ENCODE peak calls at places on chromosomes 16 and 17, in eight cellular contexts. F is neural progenitor cell, D is IMR-90, A is H1, U is SK-N-SH, N is HCT116, J is mesendoderm, X is NT2/D1. P is an unnamed sample.

GRCh38 chr16:30948087-30948955 is 547 bp upstream of the ORAI3 start:
- DNase-seq in N (peak; percentile 92), X (peak; percentile 99), F (peak; percentile 100), J (peak; percentile 100), D (peak; percentile 96), A (peak; percentile 98), U (peak; percentile 95), P (peak; percentile 100)

GRCh38 chr16:50360779-50361178 is 8.0 kb downstream of the BRD7 start:
- DNase-seq in A (no peak), D (no peak), X (no peak), U (no peak), F (no peak), J (peak; percentile 18), N (no peak), P (no peak)

GRCh38 chr17:42050360-42051012 is at the start of gene C17orf113:
- DNase-seq in X (no peak), A (peak; percentile 76), F (peak; percentile 88), J (peak; percentile 68), N (no peak), U (peak; percentile 94), D (no peak), P (peak; percentile 91)

GRCh38 chr16:19760336-19761060 is 42.4 kb downstream of the IQCK start:
- DNase-seq in D (no peak), F (no peak), N (no peak), J (no peak), X (no peak), U (no peak), A (no peak), P (no peak)

GRCh38 chr16:74896389-74897370 is 88.2 kb downstream of the WDR59 start:
- DNase-seq in U (no peak), J (no peak), D (peak; percentile 62), F (no peak), N (peak; percentile 27), A (no peak), X (no peak), P (no peak)

GRCh38 chr17:50884354-50885311 is 18.5 kb upstream of the TOB1 start:
- DNase-seq in X (no peak), F (no peak), U (no peak), A (no peak), N (no peak), D (no peak), J (peak; percentile 94), P (peak; percentile 86)

GRCh38 chr17:8976638-8977037 is 11.1 kb upstream of the PIK3R5 start:
- DNase-seq in J (no peak), D (no peak), A (no peak), F (no peak), U (no peak), N (no peak), X (no peak), P (no peak)

GRCh38 chr17:71023631-71024030 is 854.3 kb downstream of the KCNJ2 start:
- DNase-seq in F (peak; percentile 22), X (no peak), D (no peak), J (no peak), A (no peak), N (no peak), U (peak; percentile 68), P (no peak)

GRCh38 chr16:49011807-49012345 is 269.8 kb downstream of the CBLN1 start:
- DNase-seq in N (no peak), U (no peak), D (no peak), X (no peak), A (peak; percentile 31), F (peak; percentile 39), J (peak; percentile 86), P (peak; percentile 74)

GRCh38 chr17:41167561-41167960 is 460 bp downstream of the KRTAP4-3 start:
- DNase-seq in A (no peak), N (no peak), D (no peak), J (peak; percentile 10), F (peak; percentile 30), X (no peak), U (no peak), P (no peak)

GRCh38 chr17:4436846-4437245 is 3.1 kb downstream of the SPNS3 start:
- DNase-seq in N (no peak), J (no peak), X (no peak), A (no peak), D (no peak), U (no peak), F (no peak), P (no peak)

GRCh38 chr16:89936034-89936433 is 12.5 kb upstream of the DEF8 start:
- DNase-seq in F (no peak), J (no peak), U (no peak), A (no peak), X (no peak), D (no peak), N (no peak), P (no peak)

GRCh38 chr16:89938636-89938885 is 10.0 kb upstream of the DEF8 start:
- DNase-seq in D (no peak), U (no peak), J (no peak), X (no peak), A (no peak), F (no peak), N (no peak), P (no peak)

GRCh38 chr16:89936981-89937380 is 11.6 kb upstream of the DEF8 start:
- DNase-seq in J (no peak), D (no peak), N (no peak), F (no peak), U (no peak), A (no peak), X (no peak), P (no peak)

GRCh38 chr16:89934611-89935553 is 11.7 kb downstream of the TUBB3 start:
- DNase-seq in F (no peak), N (no peak), D (no peak), A (no peak), X (no peak), U (no peak), J (no peak), P (peak; percentile 34)

DNA sequence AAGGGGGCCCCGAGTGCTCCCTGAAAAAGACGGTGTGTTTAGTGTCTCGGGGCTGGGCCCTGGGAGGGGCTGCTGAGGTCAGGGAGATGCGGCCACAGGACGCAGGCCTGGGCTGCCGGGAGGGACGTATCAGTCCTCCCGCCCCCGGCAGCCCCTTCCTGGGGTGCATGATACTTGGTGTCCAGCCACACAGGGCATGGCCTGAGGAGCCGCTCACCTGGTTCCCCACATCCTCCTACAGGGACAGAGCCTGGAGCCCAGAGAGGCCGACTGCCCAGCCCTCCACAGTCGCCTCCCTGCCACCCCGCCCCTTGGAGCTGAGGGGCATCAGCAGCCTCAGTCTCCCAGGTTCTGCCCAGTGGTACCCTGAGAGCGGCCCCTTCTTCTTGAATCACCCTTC is 12.0 kb upstream of the DEF8 start:
- DNase-seq in A (no peak), U (no peak), J (no peak), D (no peak), F (no peak), X (no peak), N (no peak), P (no peak)
- H3K9ac ChIP-seq in A (no peak overlapping the region), U (no peak overlapping the region), J (no peak overlapping the region), D (no peak overlapping the region), F (no peak overlapping the region), X (no peak overlapping the region), N (no peak overlapping the region), P (no peak overlapping the region)

GRCh38 chr17:74751210-74751529 is 2.7 kb downstream of the NHERF1 start:
- DNase-seq in J (no peak), F (no peak), X (no peak), D (no peak), A (no peak), N (no peak), U (no peak), P (no peak)

GRCh38 chr17:74749262-74750038 is 1.0 kb downstream of the NHERF1 start:
- DNase-seq in A (no peak), J (peak; percentile 62), N (no peak), U (peak; percentile 74), F (peak; percentile 62), X (no peak), D (no peak), P (peak; percentile 82)

GRCh38 chr17:74750327-74751069 is 2.1 kb downstream of the NHERF1 start:
- DNase-seq in U (no peak), N (no peak), F (no peak), D (no peak), J (no peak), X (no peak), A (no peak), P (no peak)

GRCh38 chr17:74748529-74749261 is at the start of gene NHERF1:
- DNase-seq in J (peak; percentile 96), F (peak; percentile 98), N (peak; percentile 77), X (peak; percentile 74), U (peak; percentile 100), A (peak; percentile 94), D (peak; percentile 82), P (peak; percentile 99)

GRCh38 chr17:74750039-74750326 is 1.6 kb downstream of the NHERF1 start:
- DNase-seq in X (no peak), N (no peak), A (no peak), F (no peak), J (no peak), U (no peak), D (no peak), P (no peak)
- H3K4me1 ChIP-seq in X (peaks cover 49% of the 10 kb centered on the region), N (peaks cover 32% of the 10 kb centered on the region), A (peaks cover 41% of the 10 kb centered on the region), F (peaks cover 48% of the 10 kb centered on the region), J (peaks cover 36% of the 10 kb centered on the region), U (no peaks in the 10 kb centered on the region), D (peaks cover 8% of the 10 kb centered on the region), P (peaks cover 34% of the 10 kb centered on the region)

DNA sequence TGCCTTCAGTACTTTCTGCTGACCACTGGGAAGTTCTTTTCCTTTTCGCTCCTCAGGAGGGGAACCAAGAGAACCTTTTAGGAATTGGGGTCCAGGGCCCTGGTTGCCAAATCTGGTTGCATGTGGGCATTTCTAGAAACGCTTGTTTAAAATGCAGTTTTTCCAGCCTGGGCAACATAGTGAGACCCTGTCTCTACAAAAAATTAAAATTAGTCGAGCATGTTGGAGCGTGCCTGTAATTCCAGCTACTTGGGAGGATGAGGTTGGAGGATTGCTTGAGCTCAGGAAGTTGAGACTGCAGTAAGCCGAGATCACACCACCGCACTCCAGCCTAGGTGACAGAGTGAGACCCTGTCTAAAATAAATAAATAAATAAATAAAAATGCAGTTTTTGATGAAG is 1.2 kb downstream of the PNPO start:
- DNase-seq in U (no peak), N (no peak), A (no peak), F (no peak), X (no peak), J (no peak), D (no peak), P (no peak)
- H3K9ac ChIP-seq in U (peak overlapping the region; percentile 69), N (peak overlapping the region; percentile 90), A (no peak overlapping the region), F (no peak overlapping the region), X (peak overlapping the region; percentile 77), J (no peak overlapping the region), D (no peak overlapping the region), P (no peak overlapping the region)

DNA sequence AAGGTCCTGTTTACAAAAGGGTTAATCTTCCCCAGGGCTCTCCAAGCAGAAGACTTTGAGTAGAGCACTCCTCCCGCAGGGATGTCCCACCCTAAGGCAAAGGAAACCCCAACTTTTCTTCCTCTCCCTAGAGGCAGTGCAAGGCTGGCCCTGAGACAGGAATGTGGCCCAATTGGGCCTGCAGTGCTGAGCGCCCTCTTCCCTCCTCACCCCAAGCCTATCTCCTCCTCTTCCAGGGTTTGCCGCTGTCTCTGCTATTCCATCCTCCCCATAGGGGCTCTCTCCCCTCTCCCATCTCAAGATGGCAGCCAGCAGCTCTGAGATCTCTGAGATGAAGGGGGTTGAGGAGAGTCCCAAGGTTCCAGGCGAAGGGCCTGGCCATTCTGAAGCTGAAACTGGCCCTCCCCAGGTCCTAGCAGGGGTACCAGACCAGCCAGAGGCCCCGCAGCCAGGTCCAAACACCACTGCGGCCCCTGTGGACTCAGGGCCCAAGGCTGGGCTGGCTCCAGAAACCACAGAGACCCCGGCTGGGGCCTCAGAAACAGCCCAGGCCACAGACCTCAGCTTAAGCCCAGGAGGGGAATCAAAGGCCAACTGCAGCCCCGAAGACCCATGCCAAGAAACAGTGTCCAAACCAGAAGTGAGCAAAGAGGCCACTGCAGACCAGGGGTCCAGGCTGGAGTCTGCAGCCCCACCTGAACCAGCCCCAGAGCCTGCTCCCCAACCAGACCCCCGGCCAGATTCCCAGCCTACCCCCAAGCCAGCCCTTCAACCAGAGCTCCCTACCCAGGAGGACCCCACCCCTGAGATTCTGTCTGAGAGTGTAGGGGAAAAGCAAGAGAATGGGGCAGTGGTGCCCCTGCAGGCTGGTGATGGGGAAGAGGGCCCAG is 1.0 kb downstream of the PRRT2 start:
- DNase-seq in U (no peak), A (no peak), X (no peak), J (no peak), F (peak; percentile 23), D (no peak), N (no peak), P (no peak)
- H3K4me1 ChIP-seq in U (peaks cover 51% of the 10 kb centered on the region), A (peaks cover 52% of the 10 kb centered on the region), X (peaks cover 31% of the 10 kb centered on the region), J (peaks cover 24% of the 10 kb centered on the region), F (peaks cover 58% of the 10 kb centered on the region), D (peaks cover 28% of the 10 kb centered on the region), N (peaks cover 38% of the 10 kb centered on the region), P (peaks cover 23% of the 10 kb centered on the region)